ENCODE peak calls at places on chromosome 7, in six cellular contexts. O, G, L, F, E and D are unnamed samples.

GRCh38 chr7:131210618-131211017 is 117.1 kb upstream of the MKLN1 start:
- DNase-seq in L (no peak), E (no peak), O (no peak), G (no peak), F (no peak), D (no peak)

GRCh38 chr7:157176771-157177170 is 38.0 kb downstream of the UBE3C start:
- DNase-seq in E (no peak), F (no peak), L (peak; percentile 66), O (no peak), G (no peak), D (no peak)

GRCh38 chr7:106281919-106282318 is 2.9 kb downstream of the NAMPT start:
- DNase-seq in O (no peak), E (peak; percentile 29), G (no peak), L (peak; percentile 5), F (no peak), D (no peak)

GRCh38 chr7:101951757-101952156 is 134.3 kb downstream of the CUX1 start:
- DNase-seq in E (no peak), L (peak; percentile 84), F (no peak), G (no peak), O (no peak), D (no peak)

GRCh38 chr7:87960244-87960643 is 26.2 kb downstream of the ADAM22 start:
- DNase-seq in E (peak; percentile 16), F (no peak), O (no peak), L (no peak), G (no peak), D (no peak)

GRCh38 chr7:3201306-3201705 is 99.7 kb upstream of the SDK1 start:
- DNase-seq in G (no peak), F (no peak), L (no peak), O (no peak), E (peak; percentile 19), D (no peak)

GRCh38 chr7:115634633-115635032 is 395.9 kb downstream of the TFEC start:
- DNase-seq in G (no peak), O (no peak), L (no peak), F (no peak), E (peak; percentile 37), D (no peak)

GRCh38 chr7:50166997-50167961 is 74.2 kb upstream of the ZPBP start:
- DNase-seq in E (no peak), F (no peak), G (no peak), L (no peak), O (no peak), D (no peak)

GRCh38 chr7:23026164-23026563 is 12.2 kb upstream of the HYCC1 start:
- DNase-seq in L (peak; percentile 92), E (no peak), G (no peak), O (no peak), F (no peak), D (peak; percentile 47)

GRCh38 chr7:105911961-105912575 is 35.7 kb upstream of the ATXN7L1 start:
- DNase-seq in F (no peak), G (no peak), E (no peak), L (no peak), O (no peak), D (peak; percentile 60)

GRCh38 chr7:42292991-42293521 is 56.0 kb upstream of the GLI3 start:
- DNase-seq in E (peak; percentile 12), O (no peak), F (no peak), L (peak; percentile 74), G (no peak), D (no peak)

GRCh38 chr7:44639701-44640321 is 33.4 kb downstream of the OGDH start:
- DNase-seq in E (peak; percentile 91), L (peak; percentile 90), G (peak; percentile 4), O (peak; percentile 48), F (no peak), D (peak; percentile 91)

GRCh38 chr7:43294080-43294630 is 181.7 kb downstream of the HECW1 start:
- DNase-seq in L (no peak), O (peak; percentile 58), G (no peak), E (peak; percentile 58), F (no peak), D (peak; percentile 78)

GRCh38 chr7:7799138-7799537 is 80.7 kb upstream of the RPA3 start:
- DNase-seq in F (no peak), L (peak; percentile 79), G (no peak), O (no peak), E (peak; percentile 81), D (peak; percentile 61)

GRCh38 chr7:17564678-17565209 is 266.3 kb downstream of the AHR start:
- DNase-seq in E (peak; percentile 89), G (no peak), F (no peak), L (no peak), O (no peak), D (peak; percentile 90)

GRCh38 chr7:3260425-3260762 is 40.7 kb upstream of the SDK1 start:
- DNase-seq in F (no peak), G (no peak), O (no peak), E (no peak), L (peak; percentile 63), D (peak; percentile 41)

GRCh38 chr7:73717025-73717807 is 2.3 kb downstream of the STX1A start:
- DNase-seq in E (peak; percentile 64), L (no peak), F (no peak), G (no peak), O (no peak), D (peak; percentile 26)

GRCh38 chr7:143493755-143494154 is 16.1 kb downstream of the TAS2R41 start:
- DNase-seq in E (no peak), L (peak; percentile 49), O (no peak), G (no peak), F (no peak), D (no peak)

GRCh38 chr7:3092468-3092867 is 48.8 kb upstream of the CARD11 start:
- DNase-seq in O (no peak), L (no peak), G (no peak), E (no peak), F (no peak), D (peak; percentile 16)

GRCh38 chr7:24979470-24979862 is 512 bp downstream of the OSBPL3 start:
- DNase-seq in E (peak; percentile 74), L (peak; percentile 70), G (peak; percentile 49), O (no peak), F (peak; percentile 82), D (peak; percentile 72)

GRCh38 chr7:135964791-135965190 is 12.4 kb downstream of the MTPN start:
- DNase-seq in L (no peak), G (no peak), E (no peak), O (no peak), F (no peak), D (no peak)
- H4K91ac ChIP-seq in L (no peak overlapping the region), G (no peak overlapping the region), E (no peak overlapping the region), O (no peak overlapping the region), F (no peak overlapping the region), D (no peak overlapping the region)

GRCh38 chr7:146028251-146028750 is 88.3 kb upstream of the CNTNAP2 start:
- DNase-seq in G (no peak), F (no peak), O (no peak), E (no peak), L (no peak), D (no peak)
- H4K91ac ChIP-seq in G (no peak overlapping the region), F (no peak overlapping the region), O (no peak overlapping the region), E (no peak overlapping the region), L (no peak overlapping the region), D (no peak overlapping the region)

GRCh38 chr7:11615163-11615562 is 216.8 kb downstream of the THSD7A start:
- DNase-seq in L (no peak), G (no peak), F (no peak), E (no peak), O (no peak), D (no peak)
- H4K91ac ChIP-seq in L (no peak overlapping the region), G (no peak overlapping the region), F (no peak overlapping the region), E (peak overlapping the region; percentile 25), O (no peak overlapping the region), D (no peak overlapping the region)

GRCh38 chr7:518630-519428 is 817 bp downstream of the PDGFA start:
- DNase-seq in G (no peak), O (peak; percentile 74), E (peak; percentile 83), L (peak; percentile 58), F (peak; percentile 74), D (peak; percentile 71)

GRCh38 chr7:516216-516605 is 3.4 kb downstream of the PDGFA start:
- DNase-seq in L (peak; percentile 24), G (no peak), O (no peak), E (peak; percentile 61), F (no peak), D (no peak)

GRCh38 chr7:516606-517456 is 2.8 kb downstream of the PDGFA start:
- DNase-seq in E (peak; percentile 88), L (peak; percentile 81), F (peak; percentile 62), G (peak; percentile 42), O (no peak), D (peak; percentile 80)

GRCh38 chr7:519429-519973 is at the start of gene PDGFA:
- DNase-seq in E (peak; percentile 62), O (no peak), G (no peak), F (no peak), L (peak; percentile 57), D (peak; percentile 39)

DNA sequence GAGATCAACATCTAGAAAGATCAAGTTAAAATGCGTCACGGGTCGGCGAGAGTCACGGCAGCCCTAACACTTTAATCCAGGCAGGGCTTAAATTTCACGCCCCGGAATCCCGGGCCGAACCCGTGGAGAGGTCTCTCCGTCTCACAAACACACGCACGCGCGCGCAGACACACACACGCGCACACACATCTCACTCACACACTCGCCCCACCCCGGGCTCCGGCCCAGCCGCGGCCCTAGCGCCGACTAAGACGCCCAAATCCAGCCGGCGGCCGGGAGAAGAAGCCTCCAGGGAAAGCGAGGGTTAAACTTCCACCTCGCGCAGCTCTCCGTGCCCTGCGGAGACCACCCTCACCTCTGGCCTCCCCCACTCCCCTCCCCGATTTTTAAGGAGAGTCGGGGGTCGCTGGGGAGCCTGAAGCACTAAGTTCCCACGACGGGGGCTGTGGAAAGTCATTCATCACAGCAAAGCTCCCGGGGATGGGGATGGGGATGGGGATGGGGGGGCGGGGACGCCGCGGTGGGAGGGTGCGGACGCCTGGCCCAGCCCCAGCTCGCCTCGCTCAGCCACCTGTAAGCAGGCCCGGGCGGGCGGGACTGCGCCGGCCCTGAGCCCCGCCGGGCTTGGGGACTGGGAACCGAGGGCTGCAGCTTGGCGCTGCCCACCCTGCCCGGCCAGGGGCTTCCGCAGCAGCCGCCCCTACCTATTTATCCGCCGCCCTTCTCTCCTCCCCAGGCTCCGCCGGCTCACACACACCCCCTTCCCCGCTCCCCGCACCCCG is 1.6 kb downstream of the PDGFA start:
- DNase-seq in E (peak; percentile 77), G (peak; percentile 35), L (peak; percentile 16), O (no peak), F (peak; percentile 72), D (peak; percentile 58)
- H4K91ac ChIP-seq in E (no peak overlapping the region), G (no peak overlapping the region), L (no peak overlapping the region), O (no peak overlapping the region), F (no peak overlapping the region), D (no peak overlapping the region)